ENCODE peak calls at places on chromosomes 5 and 9, in four cellular contexts. Y, C, P and L are unnamed samples.

GRCh38 chr9:29575219-29575618 is 2001.9 kb upstream of the C9orf72 start:
- DNase-seq in Y (no peak), C (no peak), P (no peak), L (no peak)

GRCh38 chr5:40834391-40834848 is 602 bp downstream of the RPL37 start:
- DNase-seq in C (peak), Y (no peak), P (peak), L (no peak)

GRCh38 chr9:117411547-117411946 is 3.3 kb downstream of the ASTN2 start:
- DNase-seq in C (no peak), P (peak), Y (no peak), L (no peak)

GRCh38 chr5:38413696-38414095 is 142.8 kb downstream of the LIFR start:
- DNase-seq in Y (no peak), P (no peak), C (no peak), L (no peak)

GRCh38 chr5:42985129-42986037 is 54.7 kb downstream of the ANXA2R start:
- DNase-seq in P (no peak), C (no peak), Y (no peak), L (no peak)

GRCh38 chr9:133782157-133783130 is 44.3 kb upstream of the SARDH start:
- DNase-seq in C (peak), Y (peak), P (peak), L (peak)

GRCh38 chr5:2801602-2802525 is 50.4 kb upstream of the IRX2 start:
- DNase-seq in C (no peak), Y (no peak), P (no peak), L (no peak)

GRCh38 chr5:140111859-140112551 is 1.9 kb upstream of the PURA start:
- DNase-seq in Y (no peak), P (no peak), C (no peak), L (no peak)

GRCh38 chr5:100803391-100803790 is 99.7 kb downstream of the ST8SIA4 start:
- DNase-seq in Y (no peak), C (no peak), P (no peak), L (no peak)

GRCh38 chr5:83470920-83471404 is 582 bp upstream of the VCAN start:
- DNase-seq in Y (no peak), C (no peak), P (peak), L (no peak)

GRCh38 chr5:83467315-83468044 is 4.1 kb upstream of the VCAN start:
- DNase-seq in Y (no peak), C (no peak), P (no peak), L (no peak)

GRCh38 chr5:83471405-83472212 is at the start of gene VCAN:
- DNase-seq in P (peak), C (no peak), Y (no peak), L (peak)

GRCh38 chr5:83470516-83470915 is 1.0 kb upstream of the VCAN start:
- DNase-seq in C (no peak), P (no peak), Y (no peak), L (no peak)

GRCh38 chr5:83469075-83469474 is 2.5 kb upstream of the VCAN start:
- DNase-seq in C (no peak), P (no peak), Y (no peak), L (no peak)
- H3K4me3 ChIP-seq in C (no peak), P (no peak), Y (no peak), L (no peak)

DNA sequence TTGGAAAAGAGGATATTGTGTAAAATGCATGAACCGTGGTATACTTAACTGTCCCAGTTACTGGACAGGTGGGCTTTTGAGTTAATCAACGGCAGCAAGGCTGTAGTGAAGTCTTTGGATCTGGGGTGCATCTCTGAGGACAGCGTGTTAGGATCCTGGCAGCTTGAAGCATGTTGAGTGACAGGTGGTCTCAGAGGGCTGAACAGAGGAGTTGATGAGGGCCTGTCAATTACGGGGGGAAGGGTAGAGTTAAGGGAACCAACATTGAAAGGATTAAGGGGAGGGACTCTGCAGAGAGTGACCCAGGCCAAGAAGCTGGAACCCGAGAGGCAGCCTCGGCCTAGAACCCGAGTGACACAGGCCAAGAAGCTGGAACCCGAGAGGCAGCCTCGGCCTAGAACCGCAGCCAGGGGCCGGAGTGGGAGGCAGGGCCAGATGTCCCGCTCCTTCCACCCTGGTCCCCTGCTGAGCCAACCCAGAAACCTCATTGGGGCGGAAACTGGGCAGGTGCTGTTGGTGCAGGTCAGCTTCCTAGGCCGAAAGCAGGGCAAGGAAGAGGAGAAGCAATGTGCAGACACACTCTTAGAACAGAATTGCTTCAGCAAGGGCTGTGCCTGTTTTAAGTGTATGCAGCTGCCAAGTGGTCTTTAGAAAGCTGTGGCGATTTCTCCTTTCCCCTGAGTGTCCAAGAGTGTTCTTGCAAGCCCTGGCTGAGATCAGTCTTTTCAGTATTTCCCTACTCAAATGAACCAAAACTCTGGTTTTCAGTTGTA is 62.0 kb downstream of the ANKRD33B start:
- DNase-seq in P (no peak), C (no peak), Y (no peak), L (no peak)
- H3K4me3 ChIP-seq in P (no peak), C (no peak), Y (no peak), L (no peak)

GRCh38 chr9:70588381-70588780 is 173.9 kb upstream of the KLF9 start:
- DNase-seq in P (no peak), C (no peak), Y (no peak), L (no peak)

GRCh38 chr9:70590264-70590646 is 175.8 kb upstream of the KLF9 start:
- DNase-seq in Y (no peak), P (no peak), C (no peak), L (no peak)

GRCh38 chr9:70587143-70587710 is 172.8 kb upstream of the KLF9 start:
- DNase-seq in C (no peak), Y (no peak), P (no peak), L (no peak)

GRCh38 chr9:70588999-70589398 is 174.5 kb upstream of the KLF9 start:
- DNase-seq in P (no peak), C (no peak), Y (no peak), L (no peak)

GRCh38 chr9:70589571-70590263 is 175.3 kb upstream of the KLF9 start:
- DNase-seq in P (no peak), Y (no peak), C (no peak), L (no peak)
- H3K4me3 ChIP-seq in P (no peak), Y (no peak), C (no peak), L (no peak)

GRCh38 chr5:81639556-81639955 is 111.3 kb downstream of the SSBP2 start:
- DNase-seq in Y (no peak), P (no peak), C (no peak), L (no peak)
- H3K4me3 ChIP-seq in Y (no peak), P (no peak), C (no peak), L (no peak)

GRCh38 chr5:132871459-132871858 is 2.0 kb upstream of the LEAP2 start:
- DNase-seq in P (no peak), C (no peak), Y (no peak), L (no peak)
- H3K4me3 ChIP-seq in P (no peak), C (no peak), Y (no peak), L (no peak)

DNA sequence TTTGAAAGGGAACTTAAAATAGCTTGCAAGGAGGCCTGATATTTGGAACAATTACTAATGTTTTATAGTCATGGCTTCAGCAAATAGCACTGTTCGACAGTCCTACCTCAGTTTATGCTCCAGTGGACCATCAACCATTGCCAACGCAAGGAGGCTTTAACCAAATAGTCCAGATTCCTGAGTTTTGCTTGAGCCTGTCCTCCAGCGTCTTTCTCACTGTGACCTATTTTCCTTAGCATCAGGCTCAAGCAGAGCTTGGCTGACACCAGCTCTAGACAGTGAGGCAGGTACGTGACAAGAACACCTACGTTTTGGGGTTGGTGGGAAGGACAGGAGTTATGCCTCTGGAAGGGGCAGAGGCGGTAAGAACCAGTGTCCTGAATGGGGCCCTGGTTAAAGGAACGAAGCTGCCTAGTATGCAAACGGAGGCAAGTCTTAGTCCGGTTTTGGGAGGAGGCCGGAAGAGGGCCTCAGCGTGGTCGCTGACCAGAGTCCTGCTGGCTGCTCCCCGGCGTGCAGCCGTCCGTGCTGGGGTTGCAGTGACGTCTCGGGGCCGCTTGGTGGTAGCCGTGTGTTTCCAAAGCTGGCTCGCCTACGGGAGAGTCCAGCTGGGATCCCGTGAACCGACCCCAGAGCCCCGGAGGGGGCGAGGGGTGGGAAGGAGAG is 998 bp upstream of the FGF18 start:
- DNase-seq in C (peak), Y (no peak), P (peak), L (peak)
- H3K4me3 ChIP-seq in C (peak), Y (peak), P (peak), L (peak)